ENCODE peak calls at places on chromosomes 5 and 9, in eight cellular contexts. One of them, this sample, is unnamed.

GRCh38 chr5:134906811-134907210 is 1.9 kb downstream of the PCBD2 start:
- DNase-seq in activated CD4-positive, alpha-beta T cell treated with anti-CD3 and anti-CD28 coated beads, Interleukin-2, amount 10 ng/mL, durations not matched to agents 24 days and 14 days: no peak
- DNase-seq in Right ventricle myocardium inferior: no peak
- DNase-seq in NAMALWA: no peak
- DNase-seq in cardiac fibroblast: no peak
- DNase-seq in kidney tubule cell: no peak
- DNase-seq in hypothalamus: no peak
- DNase-seq in Kasumi-1: no peak
- DNase-seq in this sample: no peak

GRCh38 chr5:6902094-6902493 is 188.9 kb downstream of the TENT4A start:
- DNase-seq in activated CD4-positive, alpha-beta T cell treated with anti-CD3 and anti-CD28 coated beads, Interleukin-2, amount 10 ng/mL, durations not matched to agents 24 days and 14 days: no peak
- DNase-seq in Right ventricle myocardium inferior: no peak
- DNase-seq in NAMALWA: no peak
- DNase-seq in cardiac fibroblast: no peak
- DNase-seq in kidney tubule cell: no peak
- DNase-seq in hypothalamus: no peak
- DNase-seq in Kasumi-1: no peak
- DNase-seq in this sample: no peak

GRCh38 chr5:89396262-89396975 is 513.4 kb upstream of the MEF2C start:
- DNase-seq in activated CD4-positive, alpha-beta T cell treated with anti-CD3 and anti-CD28 coated beads, Interleukin-2, amount 10 ng/mL, durations not matched to agents 24 days and 14 days: no peak
- DNase-seq in Right ventricle myocardium inferior: peak; percentile 34
- DNase-seq in NAMALWA: peak; percentile 38
- DNase-seq in cardiac fibroblast: peak; percentile 34
- DNase-seq in kidney tubule cell: no peak
- DNase-seq in hypothalamus: peak; percentile 6
- DNase-seq in Kasumi-1: peak; percentile 98
- DNase-seq in this sample: peak; percentile 38

GRCh38 chr5:168023190-168023589 is 268.3 kb upstream of the WWC1 start:
- DNase-seq in activated CD4-positive, alpha-beta T cell treated with anti-CD3 and anti-CD28 coated beads, Interleukin-2, amount 10 ng/mL, durations not matched to agents 24 days and 14 days: no peak
- DNase-seq in Right ventricle myocardium inferior: peak; percentile 77
- DNase-seq in NAMALWA: no peak
- DNase-seq in cardiac fibroblast: no peak
- DNase-seq in kidney tubule cell: no peak
- DNase-seq in hypothalamus: peak; percentile 79
- DNase-seq in Kasumi-1: no peak
- DNase-seq in this sample: no peak

GRCh38 chr5:77229887-77230286 is 19.4 kb downstream of the PDE8B start:
- DNase-seq in activated CD4-positive, alpha-beta T cell treated with anti-CD3 and anti-CD28 coated beads, Interleukin-2, amount 10 ng/mL, durations not matched to agents 24 days and 14 days: no peak
- DNase-seq in Right ventricle myocardium inferior: no peak
- DNase-seq in NAMALWA: no peak
- DNase-seq in cardiac fibroblast: no peak
- DNase-seq in kidney tubule cell: no peak
- DNase-seq in hypothalamus: no peak
- DNase-seq in Kasumi-1: no peak
- DNase-seq in this sample: no peak

GRCh38 chr5:171629221-171630005 is 156.2 kb upstream of the SMIM23 start:
- DNase-seq in activated CD4-positive, alpha-beta T cell treated with anti-CD3 and anti-CD28 coated beads, Interleukin-2, amount 10 ng/mL, durations not matched to agents 24 days and 14 days: no peak
- DNase-seq in Right ventricle myocardium inferior: no peak
- DNase-seq in NAMALWA: peak; percentile 19
- DNase-seq in cardiac fibroblast: peak; percentile 48
- DNase-seq in kidney tubule cell: no peak
- DNase-seq in hypothalamus: no peak
- DNase-seq in Kasumi-1: peak; percentile 12
- DNase-seq in this sample: no peak

GRCh38 chr5:84292000-84292642 is 92.6 kb downstream of the EDIL3 start:
- DNase-seq in activated CD4-positive, alpha-beta T cell treated with anti-CD3 and anti-CD28 coated beads, Interleukin-2, amount 10 ng/mL, durations not matched to agents 24 days and 14 days: no peak
- DNase-seq in Right ventricle myocardium inferior: no peak
- DNase-seq in NAMALWA: no peak
- DNase-seq in cardiac fibroblast: no peak
- DNase-seq in kidney tubule cell: no peak
- DNase-seq in hypothalamus: peak; percentile 27
- DNase-seq in Kasumi-1: no peak
- DNase-seq in this sample: no peak

GRCh38 chr9:69427286-69427685 is 102.3 kb downstream of the ENTREP1 start:
- DNase-seq in activated CD4-positive, alpha-beta T cell treated with anti-CD3 and anti-CD28 coated beads, Interleukin-2, amount 10 ng/mL, durations not matched to agents 24 days and 14 days: no peak
- DNase-seq in Right ventricle myocardium inferior: no peak
- DNase-seq in NAMALWA: no peak
- DNase-seq in cardiac fibroblast: no peak
- DNase-seq in kidney tubule cell: no peak
- DNase-seq in hypothalamus: peak; percentile 8
- DNase-seq in Kasumi-1: no peak
- DNase-seq in this sample: no peak

GRCh38 chr5:95244479-95244878 is 40.4 kb downstream of the MCTP1 start:
- DNase-seq in activated CD4-positive, alpha-beta T cell treated with anti-CD3 and anti-CD28 coated beads, Interleukin-2, amount 10 ng/mL, durations not matched to agents 24 days and 14 days: no peak
- DNase-seq in Right ventricle myocardium inferior: no peak
- DNase-seq in NAMALWA: no peak
- DNase-seq in cardiac fibroblast: no peak
- DNase-seq in kidney tubule cell: no peak
- DNase-seq in hypothalamus: no peak
- DNase-seq in Kasumi-1: no peak
- DNase-seq in this sample: no peak

GRCh38 chr5:36682499-36682898 is 76.1 kb downstream of the SLC1A3 start:
- DNase-seq in activated CD4-positive, alpha-beta T cell treated with anti-CD3 and anti-CD28 coated beads, Interleukin-2, amount 10 ng/mL, durations not matched to agents 24 days and 14 days: no peak
- DNase-seq in Right ventricle myocardium inferior: no peak
- DNase-seq in NAMALWA: no peak
- DNase-seq in cardiac fibroblast: no peak
- DNase-seq in kidney tubule cell: no peak
- DNase-seq in hypothalamus: no peak
- DNase-seq in Kasumi-1: no peak
- DNase-seq in this sample: no peak